ENCODE peak calls at places on chromosomes 2 and 18, in nine cellular contexts. X is uterus, P is PC-9, N is cardiac muscle cell, I is fibroblast of lung, M is NB4, T is adrenal gland, D is Peyer's patch, S is left ventricle myocardium inferior. E is an unnamed sample.

GRCh38 chr2:22536131-22536530 is 848.8 kb upstream of the KLHL29 start:
- DNase-seq in X (no peak), P (peak), D (no peak), N (no peak), S (no peak), T (no peak), I (no peak), M (no peak), E (no peak)

GRCh38 chr2:28152585-28153284 is 239.9 kb upstream of the FOSL2 start:
- DNase-seq in N (no peak), M (no peak), D (no peak), I (peak), X (no peak), S (no peak), P (no peak), T (no peak), E (no peak)

GRCh38 chr18:49980869-49981268 is 167.5 kb upstream of the ACAA2 start:
- DNase-seq in I (no peak), T (no peak), P (no peak), X (no peak), M (no peak), S (no peak), N (no peak), D (no peak), E (no peak)

GRCh38 chr18:44117821-44118220 is 562.9 kb upstream of the SETBP1 start:
- DNase-seq in D (no peak), M (no peak), T (no peak), X (no peak), N (no peak), I (no peak), S (no peak), P (no peak), E (no peak)

GRCh38 chr2:233544079-233544690 is 22.4 kb downstream of the USP40 start:
- DNase-seq in T (peak), I (peak), N (no peak), X (no peak), M (no peak), D (peak), P (no peak), S (no peak), E (no peak)

GRCh38 chr2:207226243-207226642 is 60.5 kb upstream of the KLF7 start:
- DNase-seq in S (no peak), X (no peak), I (no peak), T (no peak), M (no peak), N (no peak), P (no peak), D (no peak), E (no peak)

GRCh38 chr2:106094101-106094860 is 99.8 kb downstream of the UXS1 start:
- DNase-seq in N (no peak), D (no peak), M (no peak), P (no peak), S (no peak), X (no peak), T (no peak), I (no peak), E (no peak)

GRCh38 chr2:197599285-197599965 is 76.0 kb downstream of the RFTN2 start:
- DNase-seq in N (peak), X (no peak), I (peak), T (no peak), S (no peak), D (no peak), M (peak), P (no peak), E (no peak)

GRCh38 chr18:28208268-28208667 is 31.3 kb upstream of the CDH2 start:
- DNase-seq in D (no peak), N (no peak), T (no peak), S (no peak), X (no peak), M (no peak), P (no peak), I (no peak), E (no peak)

GRCh38 chr2:136188086-136188485 is 70.1 kb upstream of the CXCR4 start:
- DNase-seq in P (no peak), M (no peak), D (no peak), T (no peak), N (no peak), S (no peak), I (no peak), X (no peak), E (no peak)

GRCh38 chr2:6412533-6413085 is 453.1 kb downstream of the CMPK2 start:
- DNase-seq in D (no peak), T (no peak), M (no peak), X (no peak), P (no peak), S (no peak), N (no peak), I (peak), E (no peak)

GRCh38 chr2:29518010-29518409 is 402.8 kb downstream of the CLIP4 start:
- DNase-seq in S (no peak), I (peak), P (no peak), M (no peak), D (no peak), N (peak), T (no peak), X (no peak), E (no peak)

GRCh38 chr2:229855116-229855515 is 66.7 kb downstream of the TRIP12 start:
- DNase-seq in T (no peak), I (no peak), S (no peak), M (no peak), X (no peak), P (peak), N (no peak), D (no peak), E (no peak)

GRCh38 chr18:75230210-75231052 is 19.8 kb downstream of the TSHZ1 start:
- DNase-seq in S (no peak), T (no peak), X (no peak), N (no peak), D (no peak), P (no peak), M (no peak), I (peak), E (no peak)

GRCh38 chr18:29979884-29980283 is 1062.7 kb downstream of the DSC3 start:
- DNase-seq in S (no peak), P (no peak), M (peak), N (peak), T (no peak), I (no peak), D (no peak), X (no peak), E (no peak)

GRCh38 chr2:31083204-31083993 is 54.8 kb downstream of the GALNT14 start:
- DNase-seq in N (no peak), X (no peak), M (no peak), T (no peak), S (no peak), D (peak), P (no peak), I (no peak), E (no peak)

GRCh38 chr2:144362401-144362800 is 157.5 kb downstream of the ZEB2 start:
- DNase-seq in X (no peak), P (peak), I (peak), N (no peak), D (no peak), T (no peak), S (no peak), M (no peak), E (no peak)

GRCh38 chr2:60119778-60120177 is 433.7 kb downstream of the BCL11A start:
- DNase-seq in I (no peak), T (no peak), M (peak), N (no peak), P (no peak), S (no peak), X (no peak), D (no peak), E (no peak)

GRCh38 chr2:63432373-63432772 is 155.9 kb downstream of the WDPCP start:
- DNase-seq in N (peak), X (no peak), T (no peak), S (no peak), P (no peak), D (no peak), I (peak), M (peak), E (no peak)

GRCh38 chr2:41716497-41716896 is 331.3 kb upstream of the PKDCC start:
- DNase-seq in N (no peak), P (no peak), I (no peak), T (no peak), M (no peak), S (no peak), D (no peak), X (no peak), E (no peak)

GRCh38 chr2:26139269-26140183 is 33.4 kb upstream of the GAREM2 start:
- DNase-seq in T (no peak), I (no peak), X (no peak), M (peak), D (no peak), N (no peak), S (no peak), P (no peak), E (no peak)

GRCh38 chr2:168565512-168565911 is 109.4 kb downstream of the CERS6 start:
- DNase-seq in D (no peak), P (no peak), T (no peak), M (no peak), N (no peak), S (no peak), X (no peak), I (no peak), E (no peak)

GRCh38 chr2:13002536-13002935 is 285.8 kb downstream of the TRIB2 start:
- DNase-seq in S (no peak), I (peak), P (no peak), D (no peak), X (no peak), M (no peak), N (no peak), T (no peak), E (no peak)

GRCh38 chr2:179340678-179341077 is 76.0 kb upstream of the SESTD1 start:
- DNase-seq in S (no peak), X (no peak), N (peak), D (no peak), T (no peak), P (no peak), M (peak), I (no peak), E (no peak)

GRCh38 chr2:202632682-202633081 is 2.1 kb upstream of the FAM117B start:
- DNase-seq in P (no peak), D (no peak), N (peak), T (peak), S (peak), M (no peak), X (peak), I (peak), E (peak)

GRCh38 chr2:100291152-100291970 is 30.9 kb downstream of the LONRF2 start:
- DNase-seq in P (peak), X (peak), D (no peak), M (peak), I (peak), T (peak), S (no peak), N (peak), E (peak)

GRCh38 chr2:88199912-88200682 is 30.0 kb downstream of the THNSL2 start:
- DNase-seq in X (no peak), S (peak), T (no peak), D (no peak), M (peak), I (peak), P (no peak), N (peak), E (no peak)

GRCh38 chr18:23735021-23735464 is 45.8 kb downstream of the LAMA3 start:
- DNase-seq in D (no peak), P (no peak), T (no peak), S (no peak), M (no peak), N (peak), X (no peak), I (peak), E (no peak)

GRCh38 chr2:178553047-178553446 is 72.8 kb downstream of the PLEKHA3 start:
- DNase-seq in X (no peak), I (peak), S (no peak), M (no peak), D (no peak), P (no peak), N (peak), T (no peak), E (no peak)

GRCh38 chr2:222670191-222671038 is 1.0 kb upstream of the MOGAT1 start:
- DNase-seq in X (no peak), T (no peak), N (no peak), D (no peak), M (no peak), I (no peak), P (no peak), S (no peak), E (no peak)

GRCh38 chr2:222673273-222673672 is 1.8 kb downstream of the MOGAT1 start:
- DNase-seq in D (no peak), S (no peak), M (no peak), N (no peak), P (no peak), T (no peak), I (no peak), X (no peak), E (no peak)

GRCh38 chr2:222672068-222672401 is 577 bp downstream of the MOGAT1 start:
- DNase-seq in N (no peak), S (no peak), T (no peak), M (no peak), X (no peak), D (no peak), I (no peak), P (no peak), E (no peak)

GRCh38 chr2:222669353-222669752 is 2.1 kb upstream of the MOGAT1 start:
- DNase-seq in S (no peak), I (no peak), D (no peak), M (no peak), N (no peak), P (peak), T (no peak), X (no peak), E (no peak)

DNA sequence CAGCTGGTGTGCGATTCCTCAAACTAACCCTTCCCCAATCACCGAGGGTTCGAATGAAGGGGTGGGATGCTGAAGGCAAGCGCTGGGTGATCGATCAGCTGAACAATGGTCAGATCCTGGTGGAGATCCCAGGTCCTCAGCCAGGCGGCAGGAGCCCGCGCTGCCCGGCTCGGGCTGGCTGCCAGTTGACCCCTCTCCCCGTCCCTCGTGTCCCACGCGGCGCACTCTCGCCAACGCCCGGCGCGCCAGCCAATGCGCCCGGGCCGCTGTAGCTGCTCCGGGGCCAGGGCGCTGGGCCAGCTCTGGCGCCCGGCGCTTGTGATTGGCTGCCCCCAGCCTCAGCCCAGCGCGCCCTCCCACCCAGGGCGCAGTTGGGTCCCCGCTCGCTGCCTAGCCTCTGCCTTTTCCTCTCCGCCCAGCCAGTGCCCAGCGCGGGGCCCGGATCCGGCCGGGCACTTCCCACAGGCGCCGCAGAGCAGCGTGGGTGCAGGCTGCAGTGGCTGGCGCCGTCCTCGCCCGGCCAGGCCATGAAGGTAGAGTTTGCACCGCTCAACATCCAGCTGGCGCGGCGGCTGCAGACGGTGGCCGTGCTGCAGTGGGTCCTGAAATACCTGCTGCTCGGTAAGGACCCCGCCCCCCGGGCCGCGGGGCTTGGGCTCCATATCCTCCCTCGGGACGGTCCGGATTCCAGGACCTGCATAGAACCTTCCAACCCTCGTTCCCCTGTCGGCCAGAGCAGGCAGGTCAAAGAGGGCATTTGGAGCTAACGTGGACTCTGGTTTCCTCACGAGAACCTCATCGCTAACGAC is at the start of gene MOGAT1:
- DNase-seq in X (no peak), S (peak), T (no peak), D (peak), P (no peak), M (no peak), I (peak), N (peak), E (peak)
- TF ChIP-seq CTCF in X (no peak), S (peak), T (no peak), D (no peak), P (no peak), M (no peak), I (no peak), N (no peak), E (no peak)

GRCh38 chr2:96772903-96773675 is 12.4 kb downstream of the CNNM4 start:
- DNase-seq in M (no peak), P (no peak), I (no peak), S (no peak), D (no peak), X (no peak), N (no peak), T (no peak), E (no peak)

GRCh38 chr2:96770451-96770850 is 9.7 kb downstream of the CNNM4 start:
- DNase-seq in N (no peak), S (no peak), D (no peak), X (no peak), T (no peak), P (no peak), I (no peak), M (no peak), E (no peak)

GRCh38 chr2:96771792-96772618 is 11.3 kb downstream of the CNNM4 start:
- DNase-seq in T (no peak), N (no peak), P (peak), S (no peak), M (no peak), I (no peak), D (peak), X (no peak), E (no peak)

GRCh38 chr2:96775160-96775559 is 14.5 kb downstream of the CNNM4 start:
- DNase-seq in D (no peak), S (no peak), P (peak), X (no peak), M (no peak), T (no peak), N (no peak), I (no peak), E (no peak)

DNA sequence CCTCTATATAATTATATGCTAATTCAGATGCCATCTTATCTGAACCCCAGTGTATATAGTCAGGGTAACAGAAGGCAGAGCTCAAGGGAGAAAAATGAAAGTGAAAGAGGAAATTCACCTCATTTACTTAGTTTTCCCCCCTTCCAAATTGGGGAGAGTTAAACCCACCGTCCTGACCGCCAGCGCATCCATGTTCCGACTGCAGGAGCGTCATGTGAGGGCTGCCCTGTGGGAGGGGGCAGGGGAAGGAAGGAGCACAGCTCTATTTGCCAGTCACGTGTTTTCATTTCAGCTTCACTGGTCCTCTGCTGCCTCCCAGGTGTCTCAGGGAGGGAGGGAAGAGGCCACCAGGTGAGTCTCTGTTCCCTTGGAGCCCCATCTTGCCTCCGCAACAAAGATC is 13.2 kb downstream of the CNNM4 start:
- DNase-seq in I (no peak), T (no peak), P (no peak), X (no peak), S (no peak), N (no peak), M (no peak), D (no peak), E (no peak)
- H3K4me3 ChIP-seq in I (no peak), T (no peak), P (no peak), X (no peak), S (peak), N (no peak), M (no peak), D (peak), E (no peak)

GRCh38 chr2:108382196-108382595 is 4.4 kb downstream of the SULT1C4 start:
- DNase-seq in I (no peak), X (no peak), P (no peak), N (no peak), T (no peak), M (no peak), S (no peak), D (no peak), E (no peak)

GRCh38 chr2:108377411-108377810 is 343 bp upstream of the SULT1C4 start:
- DNase-seq in N (no peak), M (no peak), T (no peak), S (no peak), X (no peak), P (no peak), I (peak), D (no peak), E (no peak)

GRCh38 chr2:108376774-108377173 is 980 bp upstream of the SULT1C4 start:
- DNase-seq in D (no peak), M (no peak), P (no peak), I (no peak), N (no peak), S (no peak), T (no peak), X (no peak), E (no peak)

GRCh38 chr2:108383146-108383830 is 5.5 kb downstream of the SULT1C4 start:
- DNase-seq in M (no peak), N (no peak), I (peak), S (no peak), T (no peak), X (no peak), D (no peak), P (no peak), E (no peak)

DNA sequence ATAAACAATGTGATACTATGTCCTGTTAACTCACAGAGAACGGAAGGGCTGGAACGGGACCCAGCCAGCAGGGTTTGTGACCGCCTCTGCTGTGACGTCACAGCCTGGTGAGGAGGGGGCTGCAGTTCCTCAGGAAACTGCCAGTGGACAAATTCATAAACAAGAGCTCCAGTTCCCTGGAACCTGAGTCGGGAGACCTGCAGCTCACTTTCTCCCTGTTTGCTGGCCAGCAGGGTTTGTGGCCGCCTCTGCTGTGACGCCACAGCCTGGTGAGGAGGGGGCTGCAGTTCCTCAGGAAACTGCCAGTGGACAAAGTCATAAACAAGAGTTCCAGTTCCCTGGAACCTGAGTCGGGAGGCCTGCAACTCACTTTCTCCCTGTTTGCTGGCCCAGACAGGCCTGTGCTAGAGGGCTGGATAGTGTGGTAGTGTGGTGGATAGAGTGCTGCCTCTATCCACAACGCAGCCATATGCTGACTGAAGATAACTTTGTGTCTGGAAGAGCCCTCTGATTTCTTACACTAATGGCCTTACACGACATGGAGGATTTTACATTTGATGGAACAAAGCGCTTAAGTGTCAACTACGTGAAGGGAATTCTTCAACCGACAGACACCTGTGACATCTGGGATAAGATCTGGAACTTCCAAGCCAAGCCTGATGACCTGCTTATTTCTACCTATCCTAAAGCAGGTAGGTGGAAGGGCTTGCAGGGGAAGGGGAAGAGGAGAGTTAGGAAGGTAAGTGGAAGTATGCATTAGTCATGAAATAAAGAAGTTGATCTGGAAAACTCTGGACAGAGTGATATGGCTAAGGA is at the start of gene SULT1C4:
- DNase-seq in M (no peak), I (peak), T (peak), N (peak), D (no peak), P (no peak), S (peak), X (peak), E (peak)
- TF ChIP-seq CTCF in M (no peak), I (no peak), T (no peak), N (no peak), D (no peak), P (no peak), S (no peak), X (no peak), E (no peak)

GRCh38 chr2:95289251-95289650 is 7.9 kb upstream of the KCNIP3 start:
- DNase-seq in P (no peak), N (no peak), D (no peak), M (no peak), X (no peak), I (no peak), T (no peak), S (no peak), E (no peak)
- H3K4me3 ChIP-seq in P (no peak), N (no peak), D (no peak), M (no peak), X (no peak), I (no peak), T (no peak), S (no peak), E (no peak)

GRCh38 chr2:239882335-239882734 is 142.8 kb downstream of the NDUFA10 start:
- DNase-seq in T (peak), X (peak), M (peak), N (peak), S (no peak), I (peak), D (no peak), P (peak), E (peak)
- TF ChIP-seq CTCF in T (peak), X (peak), M (peak), N (peak), S (peak), I (peak), D (peak), P (peak), E (peak)